ENCODE peak calls at places on chromosomes 3 and 15, in nine cellular contexts. H is IMR-90, B is left kidney, I is M059J, S is amniotic stem cell, P is activated T-cell treated with anti-CD3 and anti-CD28 coated beads for 48 hours, J is GOT3, V is GM04504, C is GM18507. D is an unnamed sample.
A peak's percentile ranks its signal among the peaks of the same experiment; 100 is the strongest.

GRCh38 chr3:13125092-13126015 is 52.1 kb upstream of the IQSEC1 start:
- DNase-seq in H (no peak), B (no peak), I (no peak), S (no peak), P (no peak), J (no peak), V (no peak), C (no peak), D (no peak)

GRCh38 chr15:40930430-40931299 is 1.5 kb downstream of the DLL4 start:
- DNase-seq in H (peak; percentile 51), B (peak; percentile 90), I (no peak), S (no peak), P (no peak), J (no peak), V (no peak), C (no peak), D (no peak)

GRCh38 chr3:102979202-102979601 is 544.4 kb downstream of the ZPLD1 start:
- DNase-seq in H (no peak), B (no peak), I (no peak), S (no peak), P (no peak), J (no peak), V (no peak), C (no peak), D (no peak)

GRCh38 chr3:14810070-14810732 is 8.6 kb upstream of the FGD5 start:
- DNase-seq in H (no peak), B (peak; percentile 79), I (no peak), S (no peak), P (no peak), J (no peak), V (no peak), C (no peak), D (no peak)

GRCh38 chr15:49693491-49693890 is 72.6 kb downstream of the DTWD1 start:
- DNase-seq in H (peak; percentile 33), B (no peak), I (no peak), S (no peak), P (no peak), J (no peak), V (no peak), C (no peak), D (no peak)

GRCh38 chr3:10518506-10519150 is 13.2 kb upstream of the ATP2B2 start:
- DNase-seq in H (peak; percentile 58), B (peak; percentile 24), I (peak; percentile 80), S (no peak), P (no peak), J (no peak), V (no peak), C (no peak), D (no peak)

GRCh38 chr3:30679045-30679444 is 72.6 kb downstream of the TGFBR2 start:
- DNase-seq in H (no peak), B (no peak), I (no peak), S (no peak), P (no peak), J (no peak), V (no peak), C (no peak), D (no peak)

GRCh38 chr3:69967156-69967555 is 32.4 kb upstream of the SAMMSON start:
- DNase-seq in H (no peak), B (no peak), I (no peak), S (no peak), P (no peak), J (no peak), V (no peak), C (no peak), D (no peak)

GRCh38 chr3:49133226-49133951 is 539 bp upstream of the LAMB2 start:
- DNase-seq in H (peak; percentile 85), B (peak; percentile 96), I (peak; percentile 82), S (peak; percentile 76), P (no peak), J (peak; percentile 48), V (peak; percentile 86), C (no peak), D (peak; percentile 75)

GRCh38 chr3:153043729-153044314 is 118.2 kb upstream of the RAP2B start:
- DNase-seq in H (peak; percentile 50), B (no peak), I (peak; percentile 43), S (no peak), P (no peak), J (no peak), V (no peak), C (no peak), D (peak; percentile 80)

GRCh38 chr3:188946837-188947236 is 224.9 kb upstream of the TPRG1 start:
- DNase-seq in H (no peak), B (peak; percentile 47), I (no peak), S (no peak), P (no peak), J (no peak), V (no peak), C (no peak), D (no peak)

GRCh38 chr3:77081240-77081661 is 41.4 kb downstream of the ROBO2 start:
- DNase-seq in H (peak; percentile 67), B (no peak), I (no peak), S (peak; percentile 48), P (no peak), J (no peak), V (no peak), C (no peak), D (peak; percentile 98)

GRCh38 chr15:56325186-56325585 is 40.0 kb upstream of the TEX9 start:
- DNase-seq in H (peak; percentile 33), B (no peak), I (peak; percentile 35), S (no peak), P (no peak), J (no peak), V (peak; percentile 33), C (no peak), D (peak; percentile 61)

GRCh38 chr3:7876741-7877297 is 624.8 kb upstream of the LMCD1 start:
- DNase-seq in H (no peak), B (peak; percentile 40), I (peak; percentile 3), S (no peak), P (peak; percentile 6), J (no peak), V (no peak), C (no peak), D (peak; percentile 28)

GRCh38 chr3:42090973-42091731 is at the start of gene TRAK1:
- DNase-seq in H (no peak), B (no peak), I (peak; percentile 76), S (no peak), P (no peak), J (no peak), V (peak; percentile 83), C (no peak), D (peak; percentile 95)

GRCh38 chr3:127482216-127483004 is 108.1 kb downstream of the TPRA1 start:
- DNase-seq in H (peak; percentile 6), B (no peak), I (peak; percentile 24), S (no peak), P (no peak), J (no peak), V (no peak), C (no peak), D (no peak)

GRCh38 chr3:134364936-134365765 is 9.1 kb downstream of the AMOTL2 start:
- DNase-seq in H (no peak), B (no peak), I (peak; percentile 58), S (no peak), P (no peak), J (no peak), V (peak; percentile 32), C (no peak), D (no peak)

GRCh38 chr3:58063424-58063823 is 55.2 kb downstream of the FLNB start:
- DNase-seq in H (peak; percentile 86), B (peak; percentile 61), I (peak; percentile 93), S (no peak), P (no peak), J (no peak), V (no peak), C (no peak), D (no peak)

GRCh38 chr15:68354923-68355322 is 77.0 kb downstream of the ITGA11 start:
- DNase-seq in H (peak; percentile 98), B (no peak), I (peak; percentile 99), S (no peak), P (no peak), J (peak; percentile 35), V (peak; percentile 87), C (no peak), D (no peak)